ENCODE peak calls at places on chromosomes 13 and 19, in six cellular contexts. E, W, X, D, A and I are unnamed samples.

GRCh38 chr19:9917322-9917721 is 19.0 kb downstream of the OLFM2 start:
- DNase-seq in E (peak; percentile 42), W (peak; percentile 35), X (no peak), D (no peak), A (peak; percentile 66), I (no peak)

GRCh38 chr13:27118428-27119054 is 53.1 kb downstream of the USP12 start:
- DNase-seq in E (no peak), W (no peak), X (no peak), D (no peak), A (no peak), I (no peak)

GRCh38 chr19:41308450-41309224 is 1.3 kb upstream of the CCDC97 start:
- DNase-seq in E (peak; percentile 73), W (peak; percentile 92), X (peak; percentile 97), D (peak; percentile 77), A (peak; percentile 85), I (no peak)

GRCh38 chr13:94459116-94459515 is 20.4 kb downstream of the DCT start:
- DNase-seq in E (no peak), W (no peak), X (no peak), D (no peak), A (no peak), I (no peak)

GRCh38 chr13:102907886-102908515 is 62.2 kb downstream of the ERCC5 start:
- DNase-seq in E (no peak), W (no peak), X (no peak), D (no peak), A (no peak), I (no peak)

GRCh38 chr13:28438598-28439334 is 56.2 kb downstream of the FLT1 start:
- DNase-seq in E (no peak), W (no peak), X (no peak), D (no peak), A (no peak), I (no peak)

GRCh38 chr13:27279506-27279905 is 8.9 kb downstream of the RASL11A start:
- DNase-seq in E (no peak), W (no peak), X (no peak), D (no peak), A (no peak), I (no peak)

GRCh38 chr19:46732172-46732938 is 13.5 kb upstream of the FKRP start:
- DNase-seq in E (no peak), W (no peak), X (no peak), D (no peak), A (no peak), I (peak; percentile 70)

GRCh38 chr19:41327499-41328156 is 17.7 kb downstream of the CCDC97 start:
- DNase-seq in E (no peak), W (no peak), X (peak; percentile 82), D (peak; percentile 38), A (no peak), I (no peak)

GRCh38 chr19:39830847-39831246 is 3.1 kb downstream of the DYRK1B start:
- DNase-seq in E (no peak), W (no peak), X (no peak), D (no peak), A (no peak), I (no peak)
- H3K36me3 ChIP-seq in E (peaks cover 43% of the 10 kb centered on the region), W (peaks cover 35% of the 10 kb centered on the region), X (peaks cover 21% of the 10 kb centered on the region), D (no peaks in the 10 kb centered on the region), A (peaks cover 39% of the 10 kb centered on the region), I (peaks cover 3% of the 10 kb centered on the region)

GRCh38 chr13:113632706-113633484 is 25.1 kb downstream of the ATP4B start:
- DNase-seq in E (no peak), W (no peak), X (no peak), D (no peak), A (no peak), I (no peak)

GRCh38 chr13:113631341-113632095 is 26.5 kb downstream of the ATP4B start:
- DNase-seq in E (no peak), W (no peak), X (no peak), D (no peak), A (no peak), I (no peak)

GRCh38 chr13:113635048-113635420 is 23.0 kb downstream of the ATP4B start:
- DNase-seq in E (no peak), W (no peak), X (no peak), D (no peak), A (no peak), I (no peak)

GRCh38 chr13:113634279-113635047 is 23.5 kb downstream of the ATP4B start:
- DNase-seq in E (no peak), W (no peak), X (no peak), D (no peak), A (no peak), I (no peak)

GRCh38 chr13:113633485-113633873 is 24.5 kb downstream of the ATP4B start:
- DNase-seq in E (no peak), W (no peak), X (no peak), D (no peak), A (no peak), I (no peak)
- H3K36me3 ChIP-seq in E (peaks cover 34% of the 10 kb centered on the region), W (peaks cover 98% of the 10 kb centered on the region), X (peaks cover 21% of the 10 kb centered on the region), D (no peaks in the 10 kb centered on the region), A (peaks cover 72% of the 10 kb centered on the region), I (no peaks in the 10 kb centered on the region)

DNA sequence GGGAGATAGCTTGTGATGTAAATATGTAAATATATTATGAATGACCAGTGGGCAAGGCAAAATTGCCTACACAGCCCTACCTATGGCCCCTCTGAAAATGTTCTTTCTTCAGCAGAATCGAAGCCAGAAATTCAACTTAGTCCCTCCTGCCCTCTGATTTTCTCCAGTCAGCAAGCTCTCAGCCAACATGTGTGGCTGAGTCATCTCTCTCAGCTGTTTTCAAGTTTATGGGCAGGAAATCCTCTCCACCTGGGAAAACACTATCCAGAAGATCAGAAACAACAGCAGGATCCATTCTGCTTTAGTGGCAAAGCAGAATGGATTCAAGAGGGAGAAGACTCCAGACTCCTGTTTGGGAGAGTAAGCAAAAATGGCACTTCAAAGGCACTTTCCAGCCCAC is 8.9 kb upstream of the ZNF527 start:
- DNase-seq in E (no peak), W (no peak), X (no peak), D (no peak), A (peak; percentile 14), I (no peak)
- H3K36me3 ChIP-seq in E (peaks cover 18% of the 10 kb centered on the region), W (peaks cover 49% of the 10 kb centered on the region), X (peaks cover 28% of the 10 kb centered on the region), D (peaks cover 15% of the 10 kb centered on the region), A (peaks cover 21% of the 10 kb centered on the region), I (no peaks in the 10 kb centered on the region)

GRCh38 chr19:21022996-21023395 is 2.5 kb downstream of the ZNF430 start:
- DNase-seq in E (peak; percentile 68), W (no peak), X (peak; percentile 14), D (no peak), A (peak; percentile 56), I (peak; percentile 67)
- H3K36me3 ChIP-seq in E (peaks cover 12% of the 10 kb centered on the region), W (peaks cover 45% of the 10 kb centered on the region), X (peaks cover 3% of the 10 kb centered on the region), D (no peaks in the 10 kb centered on the region), A (peaks cover 6% of the 10 kb centered on the region), I (no peaks in the 10 kb centered on the region)

GRCh38 chr13:111269508-111269907 is 50.9 kb upstream of the TEX29 start:
- DNase-seq in E (no peak), W (no peak), X (no peak), D (no peak), A (no peak), I (no peak)

GRCh38 chr13:111265701-111266035 is 54.8 kb upstream of the TEX29 start:
- DNase-seq in E (no peak), W (no peak), X (no peak), D (no peak), A (no peak), I (no peak)

GRCh38 chr13:111267784-111268183 is 52.7 kb upstream of the TEX29 start:
- DNase-seq in E (no peak), W (no peak), X (no peak), D (no peak), A (no peak), I (no peak)

GRCh38 chr13:111265006-111265700 is 55.3 kb upstream of the TEX29 start:
- DNase-seq in E (no peak), W (no peak), X (no peak), D (no peak), A (no peak), I (no peak)

DNA sequence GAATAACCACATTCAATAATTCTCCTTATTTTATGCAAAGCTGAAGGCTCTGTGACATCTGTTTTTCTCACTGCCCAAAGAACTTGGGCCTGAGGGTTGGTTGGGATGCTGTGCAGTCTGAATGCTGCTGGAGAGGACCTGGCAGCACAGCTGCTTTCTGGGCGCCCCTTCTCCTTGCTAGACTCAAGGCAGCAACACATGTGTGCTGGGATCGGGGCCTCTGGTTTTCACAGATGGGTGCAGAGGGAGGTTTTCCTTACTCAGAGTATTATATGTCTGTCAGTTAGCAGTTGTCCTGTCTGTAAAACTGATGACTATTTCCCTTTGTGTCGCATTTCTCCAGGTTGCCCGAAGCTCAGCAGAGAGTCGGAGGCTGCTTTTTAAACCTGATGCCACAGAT is 53.2 kb upstream of the TEX29 start:
- DNase-seq in E (no peak), W (no peak), X (no peak), D (no peak), A (no peak), I (no peak)
- H3K36me3 ChIP-seq in E (peaks cover 8% of the 10 kb centered on the region), W (peaks cover 96% of the 10 kb centered on the region), X (peaks cover 12% of the 10 kb centered on the region), D (no peaks in the 10 kb centered on the region), A (peaks cover 32% of the 10 kb centered on the region), I (no peaks in the 10 kb centered on the region)

DNA sequence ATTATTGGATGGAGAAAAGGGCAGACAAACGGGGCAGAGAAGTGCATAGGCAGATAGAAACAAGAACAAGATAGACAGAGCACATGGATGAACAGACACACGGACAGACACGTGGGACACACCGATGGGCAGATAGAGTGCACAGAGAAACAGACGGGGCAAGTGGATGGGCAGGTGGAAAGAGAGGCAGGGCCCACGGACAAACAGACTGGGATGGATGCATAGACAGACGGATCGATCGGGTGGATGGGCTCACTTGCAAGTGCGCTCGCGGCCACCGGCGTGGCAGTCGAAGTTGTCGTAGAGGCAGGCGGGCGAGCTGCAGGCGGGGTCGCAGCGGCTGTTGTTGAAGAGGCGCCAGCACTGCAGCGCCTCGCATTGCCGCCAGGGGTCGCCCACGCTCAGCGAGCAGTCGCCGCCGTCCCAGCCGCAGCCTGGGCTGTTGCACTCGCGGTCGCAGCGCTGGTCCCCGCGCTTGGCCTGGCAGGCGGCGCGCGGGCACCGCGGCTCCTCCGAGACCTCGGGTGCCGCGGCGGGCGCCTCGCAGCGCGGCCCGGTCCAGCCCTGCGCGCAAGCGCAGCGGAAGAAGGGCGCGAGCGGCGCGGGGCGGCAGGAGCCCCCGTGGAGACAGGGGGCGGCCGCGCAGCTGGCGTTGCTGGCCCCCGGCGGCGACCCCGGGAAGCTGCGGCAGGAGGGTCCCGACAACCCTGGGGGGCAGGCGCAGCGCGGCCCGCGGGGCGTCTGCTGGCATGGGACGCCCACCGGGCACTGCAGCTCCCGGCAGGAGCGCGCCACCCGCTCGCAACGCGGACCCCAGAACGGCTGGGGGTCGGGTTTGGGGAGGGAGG is 23.3 kb downstream of the NOTCH3 start:
- DNase-seq in E (no peak), W (peak; percentile 63), X (peak; percentile 82), D (peak; percentile 48), A (peak; percentile 48), I (peak; percentile 5)
- H3K36me3 ChIP-seq in E (no peaks in the 10 kb centered on the region), W (peaks cover 63% of the 10 kb centered on the region), X (no peaks in the 10 kb centered on the region), D (no peaks in the 10 kb centered on the region), A (peaks cover 61% of the 10 kb centered on the region), I (no peaks in the 10 kb centered on the region)

GRCh38 chr19:3648037-3648905 is 21.7 kb upstream of the CACTIN start:
- DNase-seq in E (no peak), W (no peak), X (no peak), D (no peak), A (no peak), I (no peak)
- H3K36me3 ChIP-seq in E (peaks cover 1% of the 10 kb centered on the region), W (peaks cover 33% of the 10 kb centered on the region), X (peaks cover 3% of the 10 kb centered on the region), D (no peaks in the 10 kb centered on the region), A (peaks cover 39% of the 10 kb centered on the region), I (no peaks in the 10 kb centered on the region)